ENCODE peak calls at places on chromosomes 5 and 9, in six cellular contexts. Q, W, Z, U, K and C are unnamed samples.

GRCh38 chr9:9913276-9913832 is 699.4 kb downstream of the PTPRD start:
- DNase-seq in Q (no peak), W (no peak), Z (no peak), U (no peak), K (no peak), C (no peak)

GRCh38 chr5:1473746-1474145 is 28.5 kb upstream of the SLC6A3 start:
- DNase-seq in Q (no peak), W (no peak), Z (no peak), U (no peak), K (peak), C (no peak)

GRCh38 chr5:74382115-74382514 is 258.4 kb downstream of the ENC1 start:
- DNase-seq in Q (no peak), W (no peak), Z (no peak), U (no peak), K (no peak), C (no peak)

GRCh38 chr9:33620738-33621439 is 96.8 kb downstream of the ANKRD18B start:
- DNase-seq in Q (no peak), W (no peak), Z (no peak), U (peak), K (peak), C (no peak)

GRCh38 chr5:106415541-106415940 is 1255.2 kb downstream of the EFNA5 start:
- DNase-seq in Q (no peak), W (no peak), Z (no peak), U (peak), K (peak), C (no peak)

GRCh38 chr5:138138949-138139775 is at the start of gene NME5:
- DNase-seq in Q (peak), W (no peak), Z (peak), U (no peak), K (peak), C (peak)

GRCh38 chr9:95142728-95143127 is 174.8 kb downstream of the FANCC start:
- DNase-seq in Q (no peak), W (no peak), Z (no peak), U (no peak), K (no peak), C (no peak)

GRCh38 chr5:80565330-80565729 is 4.8 kb downstream of the ANKRD34B start:
- DNase-seq in Q (no peak), W (no peak), Z (no peak), U (no peak), K (no peak), C (no peak)

GRCh38 chr9:14908221-14909206 is 1.7 kb downstream of the FREM1 start:
- DNase-seq in Q (no peak), W (no peak), Z (no peak), U (no peak), K (no peak), C (no peak)

GRCh38 chr5:15008476-15008875 is 136.9 kb upstream of the ANKH start:
- DNase-seq in Q (peak), W (peak), Z (peak), U (peak), K (peak), C (peak)

GRCh38 chr9:5146241-5146640 is 39.2 kb downstream of the INSL6 start:
- DNase-seq in Q (no peak), W (no peak), Z (no peak), U (no peak), K (no peak), C (no peak)

GRCh38 chr5:61768692-61769281 is 436.7 kb downstream of the ZSWIM6 start:
- DNase-seq in Q (no peak), W (no peak), Z (peak), U (peak), K (no peak), C (no peak)

GRCh38 chr5:72908666-72909065 is 47.2 kb upstream of the FCHO2 start:
- DNase-seq in Q (no peak), W (no peak), Z (no peak), U (no peak), K (no peak), C (no peak)

GRCh38 chr9:107239474-107239873 is 43.6 kb upstream of the RAD23B start:
- DNase-seq in Q (no peak), W (no peak), Z (no peak), U (peak), K (no peak), C (no peak)

GRCh38 chr5:165630211-165630866 is 2124.9 kb downstream of the MAT2B start:
- DNase-seq in Q (peak), W (no peak), Z (no peak), U (peak), K (peak), C (peak)

GRCh38 chr5:129977810-129978209 is 73.5 kb downstream of the CHSY3 start:
- DNase-seq in Q (no peak), W (no peak), Z (no peak), U (no peak), K (no peak), C (no peak)

GRCh38 chr9:110123364-110124095 is 84.4 kb downstream of the C9orf152 start:
- DNase-seq in Q (no peak), W (no peak), Z (no peak), U (peak), K (no peak), C (no peak)

GRCh38 chr9:128983536-128983935 is 36.0 kb downstream of the NUP188 start:
- DNase-seq in Q (no peak), W (no peak), Z (no peak), U (no peak), K (no peak), C (no peak)

GRCh38 chr9:109423877-109424276 is 74.2 kb downstream of the PTPN3 start:
- DNase-seq in Q (no peak), W (no peak), Z (no peak), U (no peak), K (no peak), C (no peak)

GRCh38 chr9:122402403-122403268 is 31.8 kb downstream of the PTGS1 start:
- DNase-seq in Q (no peak), W (no peak), Z (peak), U (peak), K (peak), C (no peak)

GRCh38 chr5:12911156-12911555 is 1006.9 kb upstream of the CTNND2 start:
- DNase-seq in Q (no peak), W (no peak), Z (no peak), U (no peak), K (no peak), C (no peak)

DNA sequence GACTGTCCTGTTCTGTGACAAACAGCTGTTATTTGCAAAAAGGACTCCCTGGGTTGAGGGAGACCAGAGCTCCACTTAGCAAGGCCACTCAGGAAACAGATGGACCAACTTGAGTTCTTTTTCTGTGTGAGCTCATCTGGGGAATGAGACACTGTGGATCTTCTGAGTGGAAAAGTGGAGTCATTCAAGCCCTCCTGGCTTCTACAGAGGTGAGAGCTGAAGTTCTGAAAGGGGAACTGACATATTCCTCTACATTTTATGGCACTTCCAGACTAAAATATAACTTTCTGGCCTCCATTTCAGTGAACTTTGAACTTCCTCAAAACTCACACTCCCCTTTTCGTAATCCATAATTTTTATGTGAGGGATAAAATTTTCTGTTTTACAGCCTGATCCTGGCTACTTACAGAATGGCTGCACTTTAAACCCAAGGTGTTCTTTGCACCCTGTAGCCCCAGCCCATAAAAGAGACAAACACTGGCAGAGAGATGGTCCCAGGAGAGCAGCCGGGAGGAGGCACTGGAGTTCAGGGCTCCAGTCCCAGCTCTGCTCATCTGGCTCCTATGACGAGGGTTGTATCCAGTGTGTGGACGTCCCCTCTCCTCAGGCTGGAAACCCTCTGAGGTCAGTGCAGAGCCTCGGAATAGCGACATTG is 10.8 kb downstream of the SPAAR start:
- DNase-seq in Q (no peak), W (no peak), Z (no peak), U (no peak), K (no peak), C (no peak)
- TF ChIP-seq CTCF in Q (no peak), W (no peak), Z (no peak), U (no peak), K (no peak), C (no peak)

GRCh38 chr5:135206862-135207261 is 172.8 kb upstream of the PITX1 start:
- DNase-seq in Q (no peak), W (no peak), Z (no peak), U (no peak), K (no peak), C (no peak)

GRCh38 chr5:135203593-135204036 is 169.6 kb upstream of the PITX1 start:
- DNase-seq in Q (no peak), W (no peak), Z (no peak), U (no peak), K (no peak), C (no peak)

GRCh38 chr5:135203019-135203418 is 169.0 kb upstream of the PITX1 start:
- DNase-seq in Q (no peak), W (no peak), Z (no peak), U (no peak), K (no peak), C (no peak)

GRCh38 chr5:135205616-135206349 is 171.8 kb upstream of the PITX1 start:
- DNase-seq in Q (no peak), W (no peak), Z (no peak), U (no peak), K (no peak), C (no peak)

DNA sequence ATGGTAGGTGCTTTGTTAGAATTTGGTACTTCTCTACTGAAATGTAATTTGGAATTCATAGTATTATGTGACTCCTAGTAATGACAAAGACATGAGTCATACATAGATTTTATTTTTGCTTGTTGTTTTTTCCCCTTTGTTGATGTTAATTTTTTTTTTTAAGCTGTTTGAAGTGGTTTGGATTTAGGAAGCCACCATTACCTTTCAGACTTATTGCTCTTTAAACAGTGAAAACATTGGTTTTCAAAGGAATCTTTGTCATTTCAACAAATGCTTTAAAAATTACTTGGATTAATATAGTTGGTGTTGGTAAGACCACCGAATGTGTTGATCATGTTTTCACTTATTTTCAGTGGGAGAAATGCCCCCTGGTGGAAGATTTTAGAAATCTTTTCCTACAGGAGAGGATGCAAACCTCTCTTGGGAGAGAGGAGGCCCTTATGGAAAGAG is 170.1 kb upstream of the PITX1 start:
- DNase-seq in Q (no peak), W (no peak), Z (no peak), U (no peak), K (peak), C (no peak)
- TF ChIP-seq CTCF in Q (no peak), W (peak), Z (peak), U (peak), K (peak), C (no peak)

GRCh38 chr5:173396311-173396993 is 68.2 kb upstream of the STC2 start:
- DNase-seq in Q (no peak), W (no peak), Z (peak), U (no peak), K (no peak), C (peak)
- TF ChIP-seq CTCF in Q (no peak), W (no peak), Z (no peak), U (peak), K (no peak), C (peak)

GRCh38 chr5:65913519-65913918 is 12.9 kb upstream of the ERBIN start:
- DNase-seq in Q (no peak), W (no peak), Z (no peak), U (no peak), K (no peak), C (no peak)
- TF ChIP-seq CTCF in Q (no peak), W (no peak), Z (no peak), U (no peak), K (no peak), C (no peak)